ENCODE peak calls at places on chromosomes 4 and X, in seven cellular contexts. One of them, this sample, is unnamed.

GRCh38 chr4:126592088-126592487 is 1040.7 kb upstream of the INTU start:
- DNase-seq in suprapubic skin: no peak
- DNase-seq in endothelial cell: no peak
- DNase-seq in substantia nigra: no peak
- DNase-seq in T-helper 1 cell: no peak
- DNase-seq in activated CD4-positive, alpha-beta T cell treated with anti-CD3 and anti-CD28 coated beads for 1 hour: no peak
- DNase-seq in cardiac muscle cell: peak; percentile 10
- DNase-seq in this sample: no peak

GRCh38 chr4:187179086-187180070 is 455.7 kb upstream of the FAT1 start:
- DNase-seq in suprapubic skin: no peak
- DNase-seq in endothelial cell: no peak
- DNase-seq in substantia nigra: no peak
- DNase-seq in T-helper 1 cell: no peak
- DNase-seq in activated CD4-positive, alpha-beta T cell treated with anti-CD3 and anti-CD28 coated beads for 1 hour: no peak
- DNase-seq in cardiac muscle cell: no peak
- DNase-seq in this sample: no peak

GRCh38 chrX:155055494-155055893 is 15.4 kb downstream of the CMC4 start:
- DNase-seq in suprapubic skin: no peak
- DNase-seq in endothelial cell: no peak
- DNase-seq in substantia nigra: no peak
- DNase-seq in T-helper 1 cell: no peak
- DNase-seq in activated CD4-positive, alpha-beta T cell treated with anti-CD3 and anti-CD28 coated beads for 1 hour: no peak
- DNase-seq in cardiac muscle cell: no peak
- DNase-seq in this sample: no peak

GRCh38 chrX:43592597-43592996 is 63.5 kb upstream of the MAOA start:
- DNase-seq in suprapubic skin: no peak
- DNase-seq in endothelial cell: no peak
- DNase-seq in substantia nigra: no peak
- DNase-seq in T-helper 1 cell: no peak
- DNase-seq in activated CD4-positive, alpha-beta T cell treated with anti-CD3 and anti-CD28 coated beads for 1 hour: no peak
- DNase-seq in cardiac muscle cell: peak; percentile 26
- DNase-seq in this sample: no peak

GRCh38 chr4:76197001-76197743 is 16.5 kb downstream of the SCARB2 start:
- DNase-seq in suprapubic skin: no peak
- DNase-seq in endothelial cell: no peak
- DNase-seq in substantia nigra: no peak
- DNase-seq in T-helper 1 cell: no peak
- DNase-seq in activated CD4-positive, alpha-beta T cell treated with anti-CD3 and anti-CD28 coated beads for 1 hour: no peak
- DNase-seq in cardiac muscle cell: no peak
- DNase-seq in this sample: no peak

GRCh38 chrX:23952984-23953907 is 45.4 kb downstream of the CXorf58 start:
- DNase-seq in suprapubic skin: no peak
- DNase-seq in endothelial cell: peak; percentile 3
- DNase-seq in substantia nigra: no peak
- DNase-seq in T-helper 1 cell: peak; percentile 10
- DNase-seq in activated CD4-positive, alpha-beta T cell treated with anti-CD3 and anti-CD28 coated beads for 1 hour: peak; percentile 7
- DNase-seq in cardiac muscle cell: no peak
- DNase-seq in this sample: peak; percentile 2

GRCh38 chr4:13233755-13234154 is 250.4 kb downstream of the RAB28 start:
- DNase-seq in suprapubic skin: no peak
- DNase-seq in endothelial cell: no peak
- DNase-seq in substantia nigra: no peak
- DNase-seq in T-helper 1 cell: no peak
- DNase-seq in activated CD4-positive, alpha-beta T cell treated with anti-CD3 and anti-CD28 coated beads for 1 hour: no peak
- DNase-seq in cardiac muscle cell: no peak
- DNase-seq in this sample: no peak

GRCh38 chrX:39477438-39478120 is 620.2 kb downstream of the BCOR start:
- DNase-seq in suprapubic skin: peak; percentile 69
- DNase-seq in endothelial cell: peak; percentile 11
- DNase-seq in substantia nigra: no peak
- DNase-seq in T-helper 1 cell: no peak
- DNase-seq in activated CD4-positive, alpha-beta T cell treated with anti-CD3 and anti-CD28 coated beads for 1 hour: peak; percentile 8
- DNase-seq in cardiac muscle cell: peak; percentile 64
- DNase-seq in this sample: no peak

GRCh38 chr4:101914761-101915160 is 124.2 kb downstream of the BANK1 start:
- DNase-seq in suprapubic skin: no peak
- DNase-seq in endothelial cell: no peak
- DNase-seq in substantia nigra: no peak
- DNase-seq in T-helper 1 cell: no peak
- DNase-seq in activated CD4-positive, alpha-beta T cell treated with anti-CD3 and anti-CD28 coated beads for 1 hour: no peak
- DNase-seq in cardiac muscle cell: no peak
- DNase-seq in this sample: no peak

GRCh38 chrX:55488559-55489314 is 911 bp downstream of the USP51 start:
- DNase-seq in suprapubic skin: peak; percentile 72
- DNase-seq in endothelial cell: peak; percentile 35
- DNase-seq in substantia nigra: peak; percentile 74
- DNase-seq in T-helper 1 cell: peak; percentile 54
- DNase-seq in activated CD4-positive, alpha-beta T cell treated with anti-CD3 and anti-CD28 coated beads for 1 hour: peak; percentile 48
- DNase-seq in cardiac muscle cell: peak; percentile 68
- DNase-seq in this sample: peak; percentile 37

GRCh38 chr4:15003441-15003890 is 1.2 kb downstream of the CPEB2 start:
- DNase-seq in suprapubic skin: peak; percentile 85
- DNase-seq in endothelial cell: no peak
- DNase-seq in substantia nigra: no peak
- DNase-seq in T-helper 1 cell: peak; percentile 56
- DNase-seq in activated CD4-positive, alpha-beta T cell treated with anti-CD3 and anti-CD28 coated beads for 1 hour: peak; percentile 47
- DNase-seq in cardiac muscle cell: peak; percentile 53
- DNase-seq in this sample: peak; percentile 54

GRCh38 chr4:174764105-174764729 is 64.8 kb downstream of the GLRA3 start:
- DNase-seq in suprapubic skin: no peak
- DNase-seq in endothelial cell: no peak
- DNase-seq in substantia nigra: no peak
- DNase-seq in T-helper 1 cell: no peak
- DNase-seq in activated CD4-positive, alpha-beta T cell treated with anti-CD3 and anti-CD28 coated beads for 1 hour: no peak
- DNase-seq in cardiac muscle cell: peak; percentile 64
- DNase-seq in this sample: no peak

GRCh38 chrX:38654302-38654701 is 93.0 kb downstream of the TSPAN7 start:
- DNase-seq in suprapubic skin: no peak
- DNase-seq in endothelial cell: peak; percentile 7
- DNase-seq in substantia nigra: no peak
- DNase-seq in T-helper 1 cell: no peak
- DNase-seq in activated CD4-positive, alpha-beta T cell treated with anti-CD3 and anti-CD28 coated beads for 1 hour: no peak
- DNase-seq in cardiac muscle cell: peak; percentile 57
- DNase-seq in this sample: no peak

GRCh38 chr4:73573794-73574528 is 46.3 kb downstream of the RASSF6 start:
- DNase-seq in suprapubic skin: peak; percentile 58
- DNase-seq in endothelial cell: peak; percentile 76
- DNase-seq in substantia nigra: peak; percentile 33
- DNase-seq in T-helper 1 cell: no peak
- DNase-seq in activated CD4-positive, alpha-beta T cell treated with anti-CD3 and anti-CD28 coated beads for 1 hour: no peak
- DNase-seq in cardiac muscle cell: peak; percentile 94
- DNase-seq in this sample: no peak

GRCh38 chr4:172011196-172011595 is 198.0 kb downstream of the GALNTL6 start:
- DNase-seq in suprapubic skin: no peak
- DNase-seq in endothelial cell: no peak
- DNase-seq in substantia nigra: no peak
- DNase-seq in T-helper 1 cell: no peak
- DNase-seq in activated CD4-positive, alpha-beta T cell treated with anti-CD3 and anti-CD28 coated beads for 1 hour: no peak
- DNase-seq in cardiac muscle cell: no peak
- DNase-seq in this sample: no peak

GRCh38 chrX:68897118-68897517 is 68.3 kb downstream of the EFNB1 start:
- DNase-seq in suprapubic skin: no peak
- DNase-seq in endothelial cell: no peak
- DNase-seq in substantia nigra: no peak
- DNase-seq in T-helper 1 cell: no peak
- DNase-seq in activated CD4-positive, alpha-beta T cell treated with anti-CD3 and anti-CD28 coated beads for 1 hour: no peak
- DNase-seq in cardiac muscle cell: no peak
- DNase-seq in this sample: no peak

GRCh38 chrX:154349979-154350378 is 24.5 kb downstream of the FLNA start:
- DNase-seq in suprapubic skin: no peak
- DNase-seq in endothelial cell: no peak
- DNase-seq in substantia nigra: no peak
- DNase-seq in T-helper 1 cell: no peak
- DNase-seq in activated CD4-positive, alpha-beta T cell treated with anti-CD3 and anti-CD28 coated beads for 1 hour: no peak
- DNase-seq in cardiac muscle cell: peak; percentile 3
- DNase-seq in this sample: no peak

GRCh38 chrX:38636949-38637819 is 75.8 kb downstream of the TSPAN7 start:
- DNase-seq in suprapubic skin: no peak
- DNase-seq in endothelial cell: no peak
- DNase-seq in substantia nigra: no peak
- DNase-seq in T-helper 1 cell: no peak
- DNase-seq in activated CD4-positive, alpha-beta T cell treated with anti-CD3 and anti-CD28 coated beads for 1 hour: no peak
- DNase-seq in cardiac muscle cell: no peak
- DNase-seq in this sample: no peak

GRCh38 chr4:175469519-175469918 is 342.5 kb downstream of the GPM6A start:
- DNase-seq in suprapubic skin: no peak
- DNase-seq in endothelial cell: no peak
- DNase-seq in substantia nigra: no peak
- DNase-seq in T-helper 1 cell: no peak
- DNase-seq in activated CD4-positive, alpha-beta T cell treated with anti-CD3 and anti-CD28 coated beads for 1 hour: no peak
- DNase-seq in cardiac muscle cell: no peak
- DNase-seq in this sample: no peak

GRCh38 chr4:88938138-88938537 is 118.8 kb downstream of the FAM13A start:
- DNase-seq in suprapubic skin: no peak
- DNase-seq in endothelial cell: no peak
- DNase-seq in substantia nigra: no peak
- DNase-seq in T-helper 1 cell: no peak
- DNase-seq in activated CD4-positive, alpha-beta T cell treated with anti-CD3 and anti-CD28 coated beads for 1 hour: no peak
- DNase-seq in cardiac muscle cell: peak; percentile 90
- DNase-seq in this sample: no peak

GRCh38 chr4:3047464-3048286 is 26.7 kb downstream of the HTT-AS start:
- DNase-seq in suprapubic skin: no peak
- DNase-seq in endothelial cell: peak; percentile 71
- DNase-seq in substantia nigra: no peak
- DNase-seq in T-helper 1 cell: peak; percentile 60
- DNase-seq in activated CD4-positive, alpha-beta T cell treated with anti-CD3 and anti-CD28 coated beads for 1 hour: peak; percentile 51
- DNase-seq in cardiac muscle cell: peak; percentile 58
- DNase-seq in this sample: peak; percentile 30

GRCh38 chrX:55489315-55490009 is at the start of gene USP51:
- DNase-seq in suprapubic skin: peak; percentile 67
- DNase-seq in endothelial cell: peak; percentile 40
- DNase-seq in substantia nigra: peak; percentile 51
- DNase-seq in T-helper 1 cell: peak; percentile 2
- DNase-seq in activated CD4-positive, alpha-beta T cell treated with anti-CD3 and anti-CD28 coated beads for 1 hour: no peak
- DNase-seq in cardiac muscle cell: peak; percentile 60
- DNase-seq in this sample: no peak

GRCh38 chr4:142353149-142353738 is 492.9 kb downstream of the INPP4B start:
- DNase-seq in suprapubic skin: no peak
- DNase-seq in endothelial cell: peak; percentile 8
- DNase-seq in substantia nigra: no peak
- DNase-seq in T-helper 1 cell: no peak
- DNase-seq in activated CD4-positive, alpha-beta T cell treated with anti-CD3 and anti-CD28 coated beads for 1 hour: no peak
- DNase-seq in cardiac muscle cell: peak; percentile 81
- DNase-seq in this sample: no peak

GRCh38 chrX:39813631-39814246 is 284.0 kb downstream of the BCOR start:
- DNase-seq in suprapubic skin: peak; percentile 82
- DNase-seq in endothelial cell: no peak
- DNase-seq in substantia nigra: peak; percentile 43
- DNase-seq in T-helper 1 cell: no peak
- DNase-seq in activated CD4-positive, alpha-beta T cell treated with anti-CD3 and anti-CD28 coated beads for 1 hour: no peak
- DNase-seq in cardiac muscle cell: peak; percentile 88
- DNase-seq in this sample: no peak

GRCh38 chr4:94714761-94715160 is 43.0 kb upstream of the BMPR1B start:
- DNase-seq in suprapubic skin: no peak
- DNase-seq in endothelial cell: no peak
- DNase-seq in substantia nigra: no peak
- DNase-seq in T-helper 1 cell: no peak
- DNase-seq in activated CD4-positive, alpha-beta T cell treated with anti-CD3 and anti-CD28 coated beads for 1 hour: no peak
- DNase-seq in cardiac muscle cell: peak; percentile 29
- DNase-seq in this sample: no peak

GRCh38 chr4:131411393-131411792 is 1737.7 kb upstream of the PCDH10 start:
- DNase-seq in suprapubic skin: no peak
- DNase-seq in endothelial cell: no peak
- DNase-seq in substantia nigra: no peak
- DNase-seq in T-helper 1 cell: no peak
- DNase-seq in activated CD4-positive, alpha-beta T cell treated with anti-CD3 and anti-CD28 coated beads for 1 hour: no peak
- DNase-seq in cardiac muscle cell: no peak
- DNase-seq in this sample: no peak

GRCh38 chr4:109011241-109012031 is 248.6 kb upstream of the ETNPPL start:
- DNase-seq in suprapubic skin: no peak
- DNase-seq in endothelial cell: no peak
- DNase-seq in substantia nigra: no peak
- DNase-seq in T-helper 1 cell: no peak
- DNase-seq in activated CD4-positive, alpha-beta T cell treated with anti-CD3 and anti-CD28 coated beads for 1 hour: no peak
- DNase-seq in cardiac muscle cell: peak; percentile 50
- DNase-seq in this sample: no peak